ENCODE peak calls at places on chromosomes 3 and 15, in nine cellular contexts. I is Daoy, P is ovary, Z is progenitor cell of endocrine pancreas, O is head of caudate nucleus, B is AG20443, M is hippocampal formation, G is activated gamma-delta T cell treated with Interleukin-2 at 50 U/mL for 16 hours, S is mesenchymal stem cell. U is an unnamed sample.

GRCh38 chr15:63610209-63610841 is 13.1 kb downstream of the FBXL22 start:
- DNase-seq in I (peak), Z (peak), M (peak), G (peak), P (peak), O (peak), B (peak), S (peak), U (peak)

GRCh38 chr3:161150001-161150525 is 44.9 kb upstream of the B3GALNT1 start:
- DNase-seq in P (no peak), G (no peak), I (peak), M (no peak), Z (no peak), O (no peak), B (no peak), S (peak), U (no peak)

GRCh38 chr3:38151667-38152265 is 13.3 kb downstream of the MYD88 start:
- DNase-seq in P (no peak), I (peak), M (no peak), B (no peak), G (no peak), O (no peak), S (no peak), Z (no peak), U (no peak)

GRCh38 chr15:35736150-35736549 is 190.2 kb upstream of the DPH6 start:
- DNase-seq in M (no peak), P (no peak), G (no peak), S (peak), I (no peak), B (no peak), O (no peak), Z (no peak), U (no peak)

GRCh38 chr15:96889734-96890480 is 559.4 kb downstream of the NR2F2 start:
- DNase-seq in P (no peak), O (no peak), G (no peak), B (peak), M (no peak), I (peak), S (peak), Z (no peak), U (no peak)

GRCh38 chr3:112358311-112358780 is 25.4 kb downstream of the CD200 start:
- DNase-seq in G (no peak), S (no peak), B (no peak), Z (no peak), P (no peak), I (no peak), M (no peak), O (no peak), U (no peak)

GRCh38 chr15:38620851-38621594 is 56.4 kb upstream of the RASGRP1 start:
- DNase-seq in M (peak), P (no peak), Z (no peak), O (no peak), B (no peak), S (no peak), I (no peak), G (no peak), U (no peak)

GRCh38 chr15:42955518-42955917 is 34.9 kb upstream of the TTBK2 start:
- DNase-seq in G (no peak), O (no peak), S (no peak), I (no peak), Z (no peak), B (peak), P (no peak), M (no peak), U (no peak)

GRCh38 chr3:13536832-13537231 is 12.1 kb upstream of the FBLN2 start:
- DNase-seq in B (no peak), P (no peak), G (no peak), I (no peak), O (no peak), M (no peak), Z (no peak), S (no peak), U (no peak)

GRCh38 chr3:41900265-41900664 is 61.6 kb downstream of the ULK4 start:
- DNase-seq in B (peak), G (no peak), I (peak), O (no peak), Z (no peak), P (no peak), M (no peak), S (peak), U (no peak)

GRCh38 chr3:52277972-52278509 is 408 bp downstream of the WDR82 start:
- DNase-seq in M (peak), G (peak), O (peak), B (peak), Z (no peak), I (no peak), S (peak), P (no peak), U (no peak)

GRCh38 chr3:106435899-106436453 is 567.2 kb upstream of the CBLB start:
- DNase-seq in S (no peak), P (no peak), G (no peak), Z (no peak), I (no peak), B (no peak), M (no peak), O (no peak), U (no peak)

GRCh38 chr15:99010743-99011142 is 3.2 kb upstream of the PGPEP1L start:
- DNase-seq in P (no peak), S (peak), B (no peak), O (no peak), G (no peak), Z (no peak), M (no peak), I (no peak), U (no peak)

GRCh38 chr3:15810702-15811101 is 12.9 kb upstream of the ANKRD28 start:
- DNase-seq in P (no peak), I (no peak), B (no peak), S (no peak), G (no peak), M (no peak), Z (no peak), O (no peak), U (no peak)

GRCh38 chr15:43067717-43068461 is 37.9 kb downstream of the UBR1 start:
- DNase-seq in P (no peak), M (peak), O (peak), Z (no peak), I (peak), S (peak), G (no peak), B (peak), U (no peak)

GRCh38 chr3:69651765-69652164 is 87.5 kb upstream of the MITF start:
- DNase-seq in S (no peak), O (no peak), Z (no peak), I (no peak), M (no peak), B (no peak), P (no peak), G (no peak), U (no peak)

GRCh38 chr15:67188551-67189218 is 65.8 kb downstream of the AAGAB start:
- DNase-seq in G (no peak), B (peak), I (peak), Z (no peak), P (no peak), S (no peak), O (peak), M (no peak), U (no peak)

GRCh38 chr15:44183363-44183762 is 11.7 kb downstream of the FRMD5 start:
- DNase-seq in I (peak), B (no peak), Z (no peak), P (no peak), S (no peak), G (no peak), O (no peak), M (no peak), U (no peak)

GRCh38 chr3:173983353-173983752 is 585.8 kb downstream of the NLGN1 start:
- DNase-seq in I (no peak), M (no peak), S (peak), Z (no peak), G (no peak), B (peak), O (no peak), P (no peak), U (no peak)

GRCh38 chr3:61796088-61796680 is 234.8 kb downstream of the PTPRG start:
- DNase-seq in Z (no peak), G (no peak), O (no peak), P (no peak), I (no peak), S (no peak), B (peak), M (no peak), U (no peak)

GRCh38 chr3:41592753-41593152 is 369.1 kb downstream of the ULK4 start:
- DNase-seq in M (no peak), S (no peak), P (no peak), I (no peak), Z (no peak), B (no peak), G (no peak), O (no peak), U (no peak)

GRCh38 chr15:35087759-35088158 is 2.7 kb upstream of the NANOGP8 start:
- DNase-seq in I (no peak), O (no peak), P (no peak), B (no peak), G (no peak), Z (no peak), M (no peak), S (no peak), U (no peak)

GRCh38 chr3:135997554-135998320 is 32.2 kb downstream of the PPP2R3A start:
- DNase-seq in S (no peak), P (no peak), I (no peak), O (peak), Z (no peak), G (no peak), B (no peak), M (peak), U (no peak)